ENCODE peak calls at places on chromosomes 1 and 21, in four cellular contexts. One of them, this sample, is unnamed.

GRCh38 chr1:222769968-222770620 is 33.1 kb downstream of the FAM177B start:
- DNase-seq in HepG2: no peak
- DNase-seq in GM12878: no peak
- DNase-seq in H1: no peak
- DNase-seq in this sample: no peak

GRCh38 chr1:168552961-168553360 is 9.2 kb upstream of the XCL2 start:
- DNase-seq in HepG2: no peak
- DNase-seq in GM12878: no peak
- DNase-seq in H1: no peak
- DNase-seq in this sample: no peak

GRCh38 chr1:11967028-11967547 is 13.2 kb upstream of the MFN2 start:
- DNase-seq in HepG2: peak
- DNase-seq in GM12878: peak
- DNase-seq in H1: peak
- DNase-seq in this sample: peak

GRCh38 chr21:26082549-26082948 is 88.0 kb downstream of the APP start:
- DNase-seq in HepG2: no peak
- DNase-seq in GM12878: no peak
- DNase-seq in H1: no peak
- DNase-seq in this sample: no peak

GRCh38 chr1:113811353-113811887 is 856 bp downstream of the RSBN1 start:
- DNase-seq in HepG2: peak
- DNase-seq in GM12878: no peak
- DNase-seq in H1: peak
- DNase-seq in this sample: peak

GRCh38 chr1:204074274-204075115 is 1.6 kb downstream of the SOX13 start:
- DNase-seq in HepG2: peak
- DNase-seq in GM12878: no peak
- DNase-seq in H1: no peak
- DNase-seq in this sample: peak

GRCh38 chr1:31703431-31704260 is at the start of gene COL16A1:
- DNase-seq in HepG2: no peak
- DNase-seq in GM12878: no peak
- DNase-seq in H1: no peak
- DNase-seq in this sample: no peak

GRCh38 chr21:38489283-38489677 is 9.0 kb downstream of the ERG start:
- DNase-seq in HepG2: no peak
- DNase-seq in GM12878: no peak
- DNase-seq in H1: no peak
- DNase-seq in this sample: no peak

GRCh38 chr1:33512612-33513011 is 40.2 kb downstream of the ZSCAN20 start:
- DNase-seq in HepG2: no peak
- DNase-seq in GM12878: no peak
- DNase-seq in H1: no peak
- DNase-seq in this sample: no peak

GRCh38 chr1:200233393-200233792 is 176.4 kb downstream of the ZNF281 start:
- DNase-seq in HepG2: no peak
- DNase-seq in GM12878: no peak
- DNase-seq in H1: no peak
- DNase-seq in this sample: peak

GRCh38 chr1:31859719-31860118 is 43.9 kb upstream of the SPOCD1 start:
- DNase-seq in HepG2: no peak
- DNase-seq in GM12878: no peak
- DNase-seq in H1: no peak
- DNase-seq in this sample: no peak

GRCh38 chr1:159076753-159077656 is at the start of gene AIM2:
- DNase-seq in HepG2: no peak
- DNase-seq in GM12878: peak
- DNase-seq in H1: no peak
- DNase-seq in this sample: no peak

GRCh38 chr1:224169876-224170275 is 13.2 kb upstream of the DEGS1 start:
- DNase-seq in HepG2: no peak
- DNase-seq in GM12878: no peak
- DNase-seq in H1: no peak
- DNase-seq in this sample: no peak

GRCh38 chr1:234270103-234270502 is 103.2 kb upstream of the COA6 start:
- DNase-seq in HepG2: no peak
- DNase-seq in GM12878: no peak
- DNase-seq in H1: no peak
- DNase-seq in this sample: no peak

GRCh38 chr1:29271724-29272123 is 35.4 kb downstream of the PTPRU start:
- DNase-seq in HepG2: peak
- DNase-seq in GM12878: no peak
- DNase-seq in H1: peak
- DNase-seq in this sample: peak

GRCh38 chr1:201703646-201704438 is 125.1 kb upstream of the IPO9 start:
- DNase-seq in HepG2: peak
- DNase-seq in GM12878: no peak
- DNase-seq in H1: peak
- DNase-seq in this sample: peak

GRCh38 chr1:106755682-106756406 is 300.6 kb upstream of the PRMT6 start:
- DNase-seq in HepG2: no peak
- DNase-seq in GM12878: no peak
- DNase-seq in H1: no peak
- DNase-seq in this sample: no peak

GRCh38 chr1:26693557-26694184 is 2.1 kb upstream of the ARID1A start:
- DNase-seq in HepG2: no peak
- DNase-seq in GM12878: no peak
- DNase-seq in H1: no peak
- DNase-seq in this sample: no peak

GRCh38 chr1:114702699-114703098 is 7.4 kb upstream of the AMPD1 start:
- DNase-seq in HepG2: no peak
- DNase-seq in GM12878: no peak
- DNase-seq in H1: no peak
- DNase-seq in this sample: no peak

GRCh38 chr1:226708967-226709396 is 30.1 kb downstream of the ITPKB start:
- DNase-seq in HepG2: no peak
- DNase-seq in GM12878: no peak
- DNase-seq in H1: no peak
- DNase-seq in this sample: no peak

DNA sequence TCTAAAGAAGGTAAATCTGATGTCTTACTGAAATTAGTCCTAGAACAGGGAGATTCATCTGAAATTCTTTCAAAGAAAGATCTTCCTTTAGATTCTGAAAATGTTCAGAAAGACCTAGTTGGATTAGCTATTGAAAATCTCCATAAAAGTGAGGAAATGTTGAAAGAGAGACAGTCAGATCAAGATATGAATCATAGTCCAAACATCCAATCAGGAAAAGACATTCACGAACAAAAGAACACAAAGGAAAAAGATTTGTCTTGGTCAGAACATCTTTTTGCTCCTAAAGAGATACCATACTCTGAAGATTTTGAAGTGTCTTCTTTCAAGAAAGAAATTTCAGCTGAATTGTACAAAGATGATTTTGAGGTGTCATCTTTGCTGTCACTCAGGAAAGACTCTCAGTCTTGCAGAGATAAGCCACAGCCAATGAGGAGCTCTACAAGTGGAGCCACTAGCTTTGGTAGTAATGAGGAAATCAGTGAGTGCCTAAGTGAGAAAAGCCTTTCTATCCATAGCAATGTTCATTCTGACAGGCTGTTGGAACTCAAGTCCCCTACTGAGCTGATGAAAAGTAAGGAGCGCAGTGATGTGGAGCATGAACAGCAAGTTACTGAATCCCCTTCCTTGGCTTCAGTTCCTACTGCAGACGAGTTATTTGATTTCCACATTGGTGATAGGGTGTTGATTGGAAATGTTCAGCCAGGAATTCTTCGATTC is 61.6 kb upstream of the QSOX1 start:
- DNase-seq in HepG2: no peak
- DNase-seq in GM12878: no peak
- DNase-seq in H1: no peak
- DNase-seq in this sample: no peak
- H3K4me3 ChIP-seq in HepG2: no peak
- H3K4me3 ChIP-seq in GM12878: no peak
- H3K4me3 ChIP-seq in H1: no peak
- H3K4me3 ChIP-seq in this sample: no peak

DNA sequence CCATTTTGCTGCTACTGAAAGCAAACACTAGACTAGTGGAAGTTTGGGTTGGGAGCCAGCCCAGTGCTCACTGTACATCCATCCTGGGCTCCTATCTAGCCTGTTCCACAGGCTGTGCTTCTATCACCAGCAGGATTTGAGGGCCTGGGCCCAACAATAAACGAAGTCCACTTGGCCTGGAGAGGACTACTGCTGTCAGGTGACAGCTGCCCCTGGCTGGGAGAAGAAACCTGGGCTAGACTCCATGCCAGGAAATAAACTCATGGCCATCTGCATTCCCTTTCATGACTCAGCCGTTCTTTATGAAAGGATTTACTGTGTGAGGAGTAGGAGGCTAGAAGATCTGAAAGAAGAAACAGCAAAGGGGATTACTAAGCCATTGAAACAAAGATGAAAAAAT is 35.5 kb downstream of the COLGALT2 start:
- DNase-seq in HepG2: peak
- DNase-seq in GM12878: no peak
- DNase-seq in H1: no peak
- DNase-seq in this sample: peak
- TF ChIP-seq SUZ12 in HepG2: no peak
- TF ChIP-seq SUZ12 in GM12878: no peak
- TF ChIP-seq SUZ12 in H1: no peak
- TF ChIP-seq SUZ12 in this sample: no peak

GRCh38 chr1:184027751-184028682 is 9.5 kb downstream of the COLGALT2 start:
- DNase-seq in HepG2: no peak
- DNase-seq in GM12878: no peak
- DNase-seq in H1: no peak
- DNase-seq in this sample: no peak

GRCh38 chr1:184023133-184023532 is 14.4 kb downstream of the COLGALT2 start:
- DNase-seq in HepG2: no peak
- DNase-seq in GM12878: no peak
- DNase-seq in H1: no peak
- DNase-seq in this sample: no peak

GRCh38 chr1:184021666-184022198 is 15.8 kb downstream of the COLGALT2 start:
- DNase-seq in HepG2: no peak
- DNase-seq in GM12878: no peak
- DNase-seq in H1: no peak
- DNase-seq in this sample: no peak

GRCh38 chr1:184022651-184023050 is 14.9 kb downstream of the COLGALT2 start:
- DNase-seq in HepG2: no peak
- DNase-seq in GM12878: no peak
- DNase-seq in H1: no peak
- DNase-seq in this sample: no peak

DNA sequence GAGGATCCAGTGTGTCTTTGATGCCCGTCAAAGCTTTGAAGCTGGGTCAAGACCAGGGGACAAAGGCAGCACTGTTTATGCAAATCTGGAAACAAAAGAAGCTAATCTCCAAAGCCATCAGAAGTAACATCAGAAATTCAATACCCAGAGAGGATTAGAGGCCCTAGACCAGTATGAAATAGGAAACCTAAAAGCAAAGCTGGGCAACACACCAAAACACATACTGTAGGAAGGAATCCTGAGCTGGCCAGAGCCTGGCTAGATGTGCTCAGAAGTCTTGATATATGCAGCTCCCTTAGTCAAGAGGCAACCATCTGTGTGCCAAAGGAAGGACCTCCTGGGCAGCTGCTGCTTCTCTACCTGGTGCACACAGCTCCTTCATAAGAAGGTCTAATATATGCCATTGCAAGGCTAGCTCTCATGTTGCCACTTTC is 12.3 kb downstream of the COLGALT2 start:
- DNase-seq in HepG2: peak
- DNase-seq in GM12878: no peak
- DNase-seq in H1: no peak
- DNase-seq in this sample: peak
- TF ChIP-seq YY1 in HepG2: no peak
- TF ChIP-seq YY1 in GM12878: no peak
- TF ChIP-seq YY1 in H1: no peak
- TF ChIP-seq YY1 in this sample: no peak

DNA sequence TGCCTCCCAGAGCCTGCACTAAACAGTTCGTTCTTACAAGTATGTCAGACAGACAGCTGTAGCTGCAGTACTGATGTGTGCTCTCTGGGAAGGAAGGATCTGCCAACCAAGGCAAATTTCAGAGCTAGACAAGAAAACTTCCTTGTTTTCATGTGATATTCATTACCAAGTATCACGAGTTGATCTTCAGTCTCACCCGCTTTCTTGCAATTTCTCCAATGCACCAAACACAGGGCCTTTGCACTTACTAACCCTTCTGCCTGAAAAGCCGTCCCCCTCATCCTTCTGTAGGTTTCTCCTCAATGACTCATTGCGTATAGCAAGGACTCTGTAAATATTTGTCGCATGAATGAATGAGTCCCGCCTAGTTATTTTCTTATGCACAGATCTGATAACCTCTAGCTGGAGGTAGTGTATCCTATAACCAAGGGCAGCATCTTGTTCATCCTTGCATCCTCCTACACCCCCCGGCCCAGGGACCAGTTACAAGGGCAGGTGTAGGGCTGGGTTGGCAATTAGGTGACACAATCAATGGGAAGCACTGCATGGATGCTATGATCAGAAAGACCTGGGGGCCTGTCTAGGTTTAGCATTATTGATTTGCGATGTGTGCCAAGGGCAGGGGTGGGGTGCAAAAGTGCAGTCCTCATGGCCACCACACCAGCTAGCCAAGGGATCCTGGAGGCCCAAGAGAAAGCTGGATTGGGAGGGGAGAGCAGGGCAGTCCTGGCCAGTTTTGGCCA is 51.3 kb upstream of the GPR157 start:
- DNase-seq in HepG2: peak
- DNase-seq in GM12878: no peak
- DNase-seq in H1: no peak
- DNase-seq in this sample: no peak
- H3K4me3 ChIP-seq in HepG2: peak
- H3K4me3 ChIP-seq in GM12878: peak
- H3K4me3 ChIP-seq in H1: peak
- H3K4me3 ChIP-seq in this sample: no peak

DNA sequence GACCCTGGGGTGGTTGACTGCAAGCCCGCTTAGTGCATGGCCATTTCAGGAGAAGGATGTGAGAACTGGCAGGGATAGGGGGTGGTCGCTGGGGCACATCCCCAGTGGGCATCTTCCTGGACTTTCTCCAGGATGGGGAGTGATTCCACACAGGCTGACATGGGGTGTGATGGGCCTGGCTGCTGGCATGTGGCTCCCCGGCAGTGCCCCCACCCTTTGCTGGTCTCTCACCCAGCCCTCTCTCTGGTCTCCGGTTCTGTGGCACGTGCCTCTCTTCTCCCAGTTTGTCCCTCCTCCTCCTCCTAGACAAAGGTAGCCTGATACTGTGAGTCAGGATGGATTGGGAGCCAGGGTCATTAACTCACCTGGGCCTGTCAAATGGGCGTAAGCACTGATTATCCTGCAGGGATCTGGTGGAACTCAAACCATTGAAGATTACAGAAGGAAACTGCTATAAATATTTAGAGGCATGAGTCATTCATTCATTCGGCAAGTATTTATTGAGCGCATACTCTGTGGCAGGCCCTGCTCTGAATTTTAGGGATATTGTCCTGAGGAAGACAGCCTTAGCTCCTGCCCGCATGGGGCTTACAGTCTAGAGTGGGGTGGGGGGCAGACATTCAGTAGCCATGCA is 23.6 kb upstream of the EPS8L3 start:
- DNase-seq in HepG2: no peak
- DNase-seq in GM12878: no peak
- DNase-seq in H1: no peak
- DNase-seq in this sample: no peak
- TF ChIP-seq SUZ12 in HepG2: no peak
- TF ChIP-seq SUZ12 in GM12878: no peak
- TF ChIP-seq SUZ12 in H1: no peak
- TF ChIP-seq SUZ12 in this sample: no peak

GRCh38 chr1:48807599-48808260 is 31.0 kb upstream of the BEND5 start:
- DNase-seq in HepG2: no peak
- DNase-seq in GM12878: no peak
- DNase-seq in H1: no peak
- DNase-seq in this sample: no peak
- TF ChIP-seq YY1 in HepG2: no peak
- TF ChIP-seq YY1 in GM12878: no peak
- TF ChIP-seq YY1 in H1: no peak
- TF ChIP-seq YY1 in this sample: no peak